ENCODE peak calls at places on chromosomes 11 and 22, in five cellular contexts. K is breast epithelium; G is CD8-positive, alpha-beta T cell; Y is fibroblast of lung; H is astrocyte. D is an unnamed sample. For H3K4me1, the result is how much of the 10 kb centered on the place peaks cover.

GRCh38 chr11:112884012-112884767 is 77.0 kb upstream of the NCAM1 start:
- DNase-seq in K (no peak), G (no peak), Y (no peak), H (no peak), D (no peak)

GRCh38 chr22:29480512-29481264 is 670 bp downstream of the NEFH start:
- DNase-seq in K (no peak), G (no peak), Y (peak), H (peak), D (peak)

GRCh38 chr11:119056397-119056999 is 507 bp downstream of the HYOU1 start:
- DNase-seq in K (no peak), G (peak), Y (no peak), H (no peak), D (peak)

GRCh38 chr11:14927146-14927545 is 35.1 kb upstream of the CYP2R1 start:
- DNase-seq in K (no peak), G (no peak), Y (no peak), H (peak), D (no peak)

GRCh38 chr22:50731811-50732624 is 6.0 kb upstream of the ACR start:
- DNase-seq in K (peak), G (peak), Y (peak), H (no peak), D (peak)

GRCh38 chr22:50267591-50268390 is 2.4 kb downstream of the MAPK11 start:
- DNase-seq in K (peak), G (peak), Y (peak), H (no peak), D (no peak)

GRCh38 chr11:81963018-81963417 is 770.6 kb downstream of the FAM181B start:
- DNase-seq in K (no peak), G (no peak), Y (peak), H (no peak), D (peak)

GRCh38 chr11:9516113-9516512 is 55.3 kb downstream of the ZNF143 start:
- DNase-seq in K (no peak), G (no peak), Y (no peak), H (no peak), D (no peak)

GRCh38 chr11:71447791-71448256 is 369 bp downstream of the DHCR7 start:
- DNase-seq in K (no peak), G (no peak), Y (no peak), H (no peak), D (no peak)

GRCh38 chr11:32430586-32431357 is 4.6 kb downstream of the WT1 start:
- DNase-seq in K (no peak), G (no peak), Y (no peak), H (no peak), D (no peak)

GRCh38 chr11:114746013-114746412 is 67.7 kb downstream of the NXPE2 start:
- DNase-seq in K (no peak), G (no peak), Y (no peak), H (no peak), D (no peak)

GRCh38 chr11:19525714-19526113 is 186.9 kb upstream of the NAV2 start:
- DNase-seq in K (no peak), G (no peak), Y (no peak), H (no peak), D (no peak)

GRCh38 chr22:50626856-50627451 is 998 bp downstream of the ARSA start:
- DNase-seq in K (peak), G (no peak), Y (no peak), H (no peak), D (no peak)

GRCh38 chr11:60389279-60389910 is 6.9 kb upstream of the MS4A14 start:
- DNase-seq in K (no peak), G (no peak), Y (no peak), H (no peak), D (no peak)

GRCh38 chr11:110095554-110095953 is 2.4 kb downstream of the ZC3H12C start:
- DNase-seq in K (no peak), G (no peak), Y (no peak), H (no peak), D (no peak)

GRCh38 chr22:24054356-24054755 is 43.3 kb downstream of the CABIN1 start:
- DNase-seq in K (no peak), G (no peak), Y (no peak), H (peak), D (no peak)

GRCh38 chr11:131649861-131650260 is 279.4 kb downstream of the NTM start:
- DNase-seq in K (no peak), G (no peak), Y (no peak), H (no peak), D (no peak)

GRCh38 chr11:124674168-124674517 is 439 bp downstream of the SPA17 start:
- DNase-seq in K (no peak), G (no peak), Y (no peak), H (no peak), D (no peak)

GRCh38 chr11:68963779-68964178 is 17.0 kb downstream of the MRGPRD start:
- DNase-seq in K (no peak), G (no peak), Y (no peak), H (no peak), D (peak)

GRCh38 chr11:128478305-128478704 is 109.1 kb downstream of the ETS1 start:
- DNase-seq in K (no peak), G (no peak), Y (no peak), H (no peak), D (no peak)
- H3K27ac ChIP-seq in K (peak), G (peak), Y (no peak), H (no peak), D (peak)

GRCh38 chr11:12167098-12167999 is 57.0 kb downstream of the MICAL2 start:
- DNase-seq in K (no peak), G (no peak), Y (peak), H (peak), D (no peak)

GRCh38 chr11:12168114-12168513 is 57.7 kb downstream of the MICAL2 start:
- DNase-seq in K (no peak), G (no peak), Y (no peak), H (no peak), D (no peak)

GRCh38 chr11:12164061-12165014 is 53.9 kb downstream of the MICAL2 start:
- DNase-seq in K (no peak), G (no peak), Y (peak), H (peak), D (no peak)

GRCh38 chr11:12165237-12165875 is 55.0 kb downstream of the MICAL2 start:
- DNase-seq in K (no peak), G (no peak), Y (no peak), H (no peak), D (no peak)

DNA sequence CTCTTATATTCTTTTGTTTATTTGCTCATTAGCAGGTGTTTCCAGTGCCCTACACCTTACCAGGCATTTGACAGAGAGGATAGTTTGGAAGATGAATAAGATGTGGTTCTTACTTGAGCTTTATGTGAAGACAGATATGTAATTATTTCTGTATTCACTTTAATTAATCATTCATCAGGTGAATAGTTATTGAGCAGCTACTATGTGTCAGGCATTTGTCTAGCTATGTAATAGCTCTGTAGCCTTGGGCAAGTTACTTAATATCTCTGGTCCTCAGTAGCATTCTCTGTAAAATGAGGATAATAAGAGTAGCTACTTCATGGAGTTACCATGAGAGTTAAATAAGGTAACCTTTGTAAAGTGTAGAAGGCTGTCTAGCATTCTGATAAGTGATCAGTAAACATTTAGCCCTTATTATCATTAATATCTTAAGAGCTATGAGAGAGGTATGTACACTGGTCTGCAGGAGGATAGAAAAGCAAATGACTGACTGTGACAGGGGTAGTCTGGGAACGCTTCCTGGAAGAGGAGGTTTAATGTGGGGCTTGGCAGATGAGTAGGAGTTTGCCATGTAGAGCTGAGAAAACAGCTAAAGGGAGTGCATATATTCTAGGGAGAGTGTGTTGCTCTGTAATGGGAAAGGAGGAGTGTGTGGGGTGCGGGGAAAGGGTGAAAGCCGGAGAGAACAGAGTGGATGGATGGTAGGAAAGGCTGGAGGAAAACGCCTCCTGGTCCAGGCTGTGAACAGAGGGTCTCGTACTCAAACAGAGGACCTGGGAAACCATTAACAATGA is 56.1 kb downstream of the MICAL2 start:
- DNase-seq in K (no peak), G (no peak), Y (no peak), H (no peak), D (no peak)
- H3K4me1 ChIP-seq in K (under half), G (under half), Y (under half), H (half or more), D (under half)

GRCh38 chr11:47395225-47396048 is 13.0 kb upstream of the SLC39A13 start:
- DNase-seq in K (peak), G (no peak), Y (no peak), H (no peak), D (no peak)
- H3K27ac ChIP-seq in K (peak), G (peak), Y (peak), H (peak), D (peak)

GRCh38 chr11:65578667-65579066 is 2.8 kb downstream of the EHBP1L1 start:
- DNase-seq in K (no peak), G (no peak), Y (no peak), H (no peak), D (no peak)

GRCh38 chr11:65576232-65576866 is 496 bp downstream of the EHBP1L1 start:
- DNase-seq in K (no peak), G (no peak), Y (no peak), H (no peak), D (no peak)

GRCh38 chr11:65578134-65578533 is 2.3 kb downstream of the EHBP1L1 start:
- DNase-seq in K (no peak), G (no peak), Y (no peak), H (no peak), D (no peak)

GRCh38 chr11:65576867-65577755 is 1.3 kb downstream of the EHBP1L1 start:
- DNase-seq in K (no peak), G (peak), Y (peak), H (peak), D (no peak)

DNA sequence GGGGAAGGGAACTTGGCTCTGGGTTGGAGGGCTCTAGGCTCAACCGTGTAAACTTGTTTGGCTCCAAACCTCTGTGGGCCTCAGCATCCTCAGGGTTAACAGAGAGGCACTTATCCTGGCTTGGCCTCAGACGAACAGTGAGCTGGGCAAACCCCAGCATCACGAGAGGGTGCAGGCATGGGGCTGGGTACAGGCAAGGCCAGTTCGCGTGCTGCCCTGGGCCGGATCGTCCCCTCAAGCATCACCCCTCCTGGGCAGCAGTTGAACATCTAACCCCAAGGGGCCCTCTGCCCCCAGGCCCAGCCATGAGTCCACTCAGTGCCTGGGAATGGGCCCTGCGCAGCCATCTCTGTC is 1.9 kb downstream of the EHBP1L1 start:
- DNase-seq in K (no peak), G (no peak), Y (no peak), H (no peak), D (no peak)
- H3K4me1 ChIP-seq in K (under half), G (under half), Y (under half), H (under half), D (under half)

DNA sequence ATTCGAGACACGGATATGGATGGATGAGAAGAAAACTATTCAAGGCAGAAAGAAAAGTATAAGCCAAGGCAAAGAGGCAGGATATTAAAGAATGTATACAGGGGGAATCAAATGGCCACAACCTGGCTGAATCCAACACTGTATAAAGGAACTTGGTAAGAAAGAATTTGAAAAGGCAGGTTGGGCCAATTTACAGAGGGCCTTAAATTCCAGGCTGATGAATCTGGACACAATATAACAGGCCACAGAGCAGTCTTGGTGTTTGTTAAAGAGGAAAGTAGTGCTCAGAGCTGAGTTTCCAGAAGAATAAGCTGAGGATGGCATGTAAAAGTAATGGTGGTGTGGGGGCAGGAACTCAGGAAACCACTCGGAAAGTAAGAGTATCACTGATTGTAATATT is 72.3 kb upstream of the POU2AF2 start:
- DNase-seq in K (no peak), G (no peak), Y (no peak), H (peak), D (no peak)
- H3K27ac ChIP-seq in K (no peak), G (no peak), Y (no peak), H (no peak), D (no peak)

GRCh38 chr22:43262990-43263644 is 76.2 kb upstream of the TTLL12 start:
- DNase-seq in K (no peak), G (peak), Y (peak), H (peak), D (peak)
- H3K4me1 ChIP-seq in K (under half), G (under half), Y (under half), H (under half), D (under half)

DNA sequence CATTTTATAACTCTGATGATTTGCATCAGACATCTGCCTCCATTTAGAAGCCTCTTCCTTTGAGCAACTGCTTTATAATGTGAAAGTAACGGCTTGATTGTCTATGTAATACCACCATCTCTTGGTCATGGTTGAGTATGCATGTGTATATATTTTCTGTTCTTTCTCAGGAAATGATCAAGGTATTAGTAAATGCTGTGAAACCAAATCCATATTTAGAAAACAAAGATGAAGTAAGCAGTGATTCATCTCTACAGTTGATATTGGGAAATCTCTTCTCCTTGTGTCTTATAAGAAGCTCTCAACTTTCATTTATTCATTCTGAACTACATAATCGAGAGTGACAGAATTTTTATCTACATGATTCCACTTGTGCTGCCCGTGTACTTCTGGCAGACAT is 104.6 kb upstream of the ANO3 start:
- DNase-seq in K (no peak), G (no peak), Y (peak), H (peak), D (no peak)
- H3K27ac ChIP-seq in K (no peak), G (no peak), Y (peak), H (peak), D (no peak)